ENCODE peak calls at places on chromosomes 13 and 19, in five cellular contexts. Z, P, L, F and Q are unnamed samples.

GRCh38 chr13:69600811-69601210 is 506.8 kb upstream of the ATXN8OS start:
- DNase-seq in Z (no peak), P (no peak), L (no peak), F (no peak), Q (no peak)

GRCh38 chr13:105774739-105775460 is 760.6 kb downstream of the EFNB2 start:
- DNase-seq in L (no peak), P (peak), Z (no peak), F (no peak), Q (no peak)

GRCh38 chr19:47377208-47377701 is 28.1 kb downstream of the DHX34 start:
- DNase-seq in Z (no peak), L (no peak), P (no peak), F (peak), Q (no peak)

GRCh38 chr13:85737952-85738351 is 61.3 kb downstream of the SLITRK6 start:
- DNase-seq in Z (no peak), P (no peak), L (no peak), F (no peak), Q (no peak)

GRCh38 chr13:35131471-35131870 is 189.4 kb downstream of the NBEA start:
- DNase-seq in F (no peak), L (no peak), P (no peak), Z (no peak), Q (no peak)

GRCh38 chr19:12784394-12784870 is 6.9 kb upstream of the JUNB start:
- DNase-seq in Z (no peak), L (no peak), F (no peak), P (peak), Q (no peak)

GRCh38 chr13:113407531-113408393 is 43.8 kb upstream of the GRTP1 start:
- DNase-seq in Z (no peak), P (no peak), L (no peak), F (no peak), Q (peak)

GRCh38 chr19:4742717-4743646 is 19.3 kb upstream of the DPP9 start:
- DNase-seq in F (no peak), Z (no peak), P (no peak), L (no peak), Q (no peak)

GRCh38 chr13:49681837-49682236 is 9.4 kb downstream of the EBPL start:
- DNase-seq in F (no peak), P (peak), L (no peak), Z (no peak), Q (no peak)

GRCh38 chr19:4803736-4804695 is 12.5 kb downstream of the FEM1A start:
- DNase-seq in F (peak), P (peak), L (no peak), Z (peak), Q (peak)

GRCh38 chr19:43751466-43752220 is 3.1 kb downstream of the SMG9 start:
- DNase-seq in P (peak), Z (no peak), L (no peak), F (no peak), Q (no peak)

GRCh38 chr13:25490236-25490635 is 118.5 kb downstream of the ATP8A2 start:
- DNase-seq in F (no peak), Z (no peak), L (no peak), P (no peak), Q (no peak)

GRCh38 chr13:79528356-79528755 is 47.4 kb downstream of the NDFIP2 start:
- DNase-seq in P (peak), Z (no peak), F (no peak), L (no peak), Q (no peak)

GRCh38 chr19:13868663-13869062 is 8.3 kb upstream of the NANOS3 start:
- DNase-seq in L (no peak), Z (no peak), P (no peak), F (no peak), Q (no peak)

GRCh38 chr19:4732680-4733114 is 9.1 kb upstream of the DPP9 start:
- DNase-seq in L (peak), P (peak), F (no peak), Z (peak), Q (no peak)

GRCh38 chr19:15177269-15178116 is 23.3 kb downstream of the NOTCH3 start:
- DNase-seq in F (peak), P (peak), Z (peak), L (peak), Q (peak)

GRCh38 chr19:14081797-14082674 is 3.5 kb downstream of the C19orf67 start:
- DNase-seq in Z (no peak), P (peak), F (peak), L (no peak), Q (no peak)

GRCh38 chr13:64471916-64472315 is 2758.2 kb downstream of the PCDH9 start:
- DNase-seq in Z (no peak), L (no peak), F (no peak), P (peak), Q (no peak)

GRCh38 chr13:99806671-99807070 is 164.9 kb downstream of the ZIC5 start:
- DNase-seq in L (no peak), P (no peak), F (no peak), Z (no peak), Q (no peak)
- TF ChIP-seq CTCF in L (no peak), P (no peak), F (no peak), Z (no peak), Q (no peak)

GRCh38 chr19:41896581-41896942 is 13.6 kb downstream of the ARHGEF1 start:
- DNase-seq in F (no peak), P (no peak), Z (no peak), L (no peak), Q (no peak)

GRCh38 chr19:41897181-41897580 is 14.2 kb downstream of the ARHGEF1 start:
- DNase-seq in P (no peak), Z (no peak), F (no peak), L (no peak), Q (no peak)

GRCh38 chr19:41894350-41894749 is 11.4 kb downstream of the ARHGEF1 start:
- DNase-seq in Z (no peak), L (no peak), F (no peak), P (no peak), Q (no peak)

GRCh38 chr19:41897820-41898219 is 14.8 kb downstream of the ARHGEF1 start:
- DNase-seq in P (no peak), L (no peak), Z (no peak), F (no peak), Q (no peak)

GRCh38 chr19:41895745-41896580 is 13.0 kb downstream of the ARHGEF1 start:
- DNase-seq in L (no peak), P (no peak), Z (no peak), F (no peak), Q (no peak)
- TF ChIP-seq CTCF in L (peak), P (peak), Z (no peak), F (no peak), Q (peak)

GRCh38 chr13:37138169-37138568 is 32.7 kb upstream of the CSNK1A1L start:
- DNase-seq in P (no peak), L (no peak), Z (no peak), F (no peak), Q (no peak)
- TF ChIP-seq CTCF in P (no peak), L (no peak), Z (no peak), F (no peak), Q (peak)

GRCh38 chr13:98142427-98143156 is at the start of gene FARP1:
- DNase-seq in Z (peak), L (no peak), F (peak), P (peak), Q (peak)
- TF ChIP-seq CTCF in Z (no peak), L (no peak), F (peak), P (peak), Q (peak)

GRCh38 chr19:45616709-45617027 is 14.7 kb upstream of the GPR4 start:
- DNase-seq in F (no peak), L (no peak), Z (no peak), P (no peak), Q (no peak)
- TF ChIP-seq CTCF in F (no peak), L (no peak), Z (no peak), P (no peak), Q (no peak)